ENCODE peak calls at places on chromosomes 7 and 10, in six cellular contexts. M is HepG2, C is H1, N is K562, F is GM12878, W is GM12891. X is an unnamed sample.
A peak's percentile ranks its signal among the peaks of the same experiment; 100 is the strongest.

GRCh38 chr7:152543801-152544200 is 108.0 kb upstream of the KMT2C start:
- DNase-seq in W (no peak), M (no peak), N (no peak), F (no peak), C (peak; percentile 56), X (no peak)

GRCh38 chr7:142436601-142437000 is 178.7 kb upstream of the PRSS58 start:
- DNase-seq in M (no peak), N (no peak), W (no peak), C (no peak), F (no peak), X (no peak)

GRCh38 chr7:69693042-69693441 is 94.8 kb downstream of the AUTS2 start:
- DNase-seq in W (no peak), F (no peak), N (no peak), M (no peak), C (no peak), X (no peak)

GRCh38 chr7:112088484-112089016 is 117.6 kb downstream of the DOCK4 start:
- DNase-seq in W (no peak), C (no peak), F (no peak), M (peak; percentile 39), N (no peak), X (no peak)

GRCh38 chr7:68684246-68684850 is 913.9 kb upstream of the AUTS2 start:
- DNase-seq in W (no peak), C (no peak), N (no peak), F (no peak), M (no peak), X (no peak)

GRCh38 chr7:380724-381210 is 90.8 kb downstream of the FOXL3 start:
- DNase-seq in N (no peak), M (no peak), F (no peak), W (no peak), C (no peak), X (no peak)

GRCh38 chr7:102096706-102097427 is 189.8 kb upstream of the SH2B2 start:
- DNase-seq in W (no peak), M (no peak), F (no peak), N (no peak), C (peak; percentile 33), X (no peak)

GRCh38 chr7:92056276-92056675 is 78.0 kb downstream of the CYP51A1 start:
- DNase-seq in F (no peak), M (no peak), W (no peak), C (no peak), N (no peak), X (no peak)

GRCh38 chr10:34078798-34079470 is 736.2 kb downstream of the PARD3 start:
- DNase-seq in F (no peak), C (no peak), N (no peak), W (no peak), M (no peak), X (no peak)

GRCh38 chr7:134693256-134693655 is 46.6 kb downstream of the BPGM start:
- DNase-seq in C (no peak), W (no peak), N (no peak), F (no peak), M (no peak), X (no peak)

GRCh38 chr7:111089822-111090426 is 1.0 kb upstream of the LRRN3 start:
- DNase-seq in M (peak; percentile 40), W (no peak), F (no peak), N (peak; percentile 72), C (no peak), X (no peak)

GRCh38 chr7:36526720-36527548 is 137.3 kb downstream of the ANLN start:
- DNase-seq in W (no peak), N (peak; percentile 18), F (peak; percentile 11), C (no peak), M (no peak), X (no peak)

GRCh38 chr10:78867555-78867939 is 201.2 kb upstream of the ZMIZ1 start:
- DNase-seq in W (no peak), N (no peak), F (no peak), M (no peak), C (peak; percentile 27), X (no peak)

GRCh38 chr10:112820320-112820719 is 129.7 kb upstream of the TCF7L2 start:
- DNase-seq in W (no peak), M (no peak), N (no peak), F (no peak), C (no peak), X (no peak)

GRCh38 chr7:24722386-24723177 is 34.7 kb downstream of the GSDME start:
- DNase-seq in C (peak; percentile 54), F (no peak), W (no peak), M (no peak), N (no peak), X (no peak)

GRCh38 chr10:100504101-100504500 is 15.6 kb downstream of the SEC31B start:
- DNase-seq in M (peak; percentile 13), C (no peak), F (no peak), W (no peak), N (no peak), X (no peak)
- TF ChIP-seq POLR2AphosphoS5 in M (no peak), C (no peak), F (no peak), W (no peak), N (no peak), X (no peak)

DNA sequence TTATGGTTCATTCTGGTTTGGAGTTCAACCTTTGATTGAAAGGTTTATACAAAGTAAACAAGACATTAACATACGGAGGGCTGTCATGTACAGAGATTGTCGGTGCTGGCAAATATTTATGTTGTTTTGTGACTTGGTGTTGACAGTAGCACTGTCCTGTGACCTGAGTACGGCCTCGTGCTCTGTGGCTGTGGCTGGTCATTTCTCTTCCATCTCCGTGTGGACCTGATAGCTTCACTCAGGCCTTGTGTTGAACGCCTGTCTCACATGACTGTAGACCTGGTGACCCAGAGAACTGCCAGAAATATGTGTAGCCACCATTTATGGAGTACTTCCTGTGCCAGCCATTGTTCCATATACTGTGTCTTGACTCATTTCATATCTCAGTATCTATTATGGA is 311.6 kb downstream of the CCDC3 start:
- DNase-seq in M (no peak), N (no peak), C (no peak), F (no peak), W (no peak), X (no peak)
- TF ChIP-seq TAF1 in M (no peak), N (no peak), C (no peak), F (no peak), W (no peak), X (no peak)

GRCh38 chr10:110872984-110873569 is 1.3 kb downstream of the PDCD4 start:
- DNase-seq in M (no peak), F (no peak), C (no peak), N (no peak), W (no peak), X (no peak)

GRCh38 chr10:110870823-110871235 is 899 bp upstream of the PDCD4 start:
- DNase-seq in F (no peak), C (no peak), M (no peak), W (no peak), N (no peak), X (no peak)

GRCh38 chr10:110871236-110872084 is at the start of gene PDCD4:
- DNase-seq in W (peak; percentile 58), C (peak; percentile 100), M (peak; percentile 94), F (peak; percentile 86), N (peak; percentile 93), X (peak; percentile 56)

GRCh38 chr10:110873951-110874350 is 2.2 kb downstream of the PDCD4 start:
- DNase-seq in M (no peak), W (no peak), F (no peak), C (no peak), N (no peak), X (no peak)

DNA sequence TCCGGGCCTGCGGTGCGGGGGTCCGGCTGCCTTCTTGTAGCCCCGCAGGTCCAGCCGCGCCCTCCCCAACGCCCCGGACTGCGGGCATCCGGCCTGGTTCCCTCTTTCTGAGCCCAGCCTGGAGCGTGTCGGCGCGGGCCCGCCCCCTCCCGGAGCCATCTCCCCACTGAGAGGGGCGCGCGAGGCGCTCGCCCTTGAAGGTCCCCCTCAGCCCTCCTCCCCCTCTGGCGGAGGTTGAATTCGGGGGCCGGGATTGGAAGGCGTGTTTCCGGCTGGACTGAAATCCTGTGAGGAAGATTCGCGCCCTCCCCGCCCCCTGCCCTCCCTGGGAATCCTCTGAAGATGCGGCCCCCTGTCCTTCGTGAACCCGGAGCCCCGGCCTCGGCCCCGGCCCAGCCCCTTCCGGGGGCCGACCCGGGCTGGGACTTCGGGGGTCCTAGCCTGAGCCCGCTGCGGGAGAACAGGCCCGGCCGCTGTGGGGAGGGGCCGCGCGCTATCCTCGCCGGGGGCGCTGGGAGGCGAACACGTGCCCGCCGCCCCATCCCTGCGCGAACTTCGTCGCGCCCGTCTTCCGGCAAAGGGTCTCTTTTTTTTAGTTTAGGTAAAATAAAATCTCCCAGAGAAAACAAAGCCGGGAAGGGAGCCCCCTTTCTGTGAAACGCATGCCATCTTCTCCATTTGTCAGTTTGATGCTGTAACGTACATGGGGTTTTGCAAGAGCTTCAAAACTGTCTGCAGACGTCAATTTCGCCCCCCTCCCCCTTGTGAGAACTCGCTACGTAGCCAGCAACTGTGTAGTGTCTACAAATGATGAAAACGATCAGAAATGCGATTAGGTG is 636 bp downstream of the PDCD4 start:
- DNase-seq in C (peak; percentile 82), F (no peak), M (peak; percentile 69), W (no peak), N (peak; percentile 50), X (no peak)
- TF ChIP-seq POLR2A in C (peak; percentile 65), F (peak; percentile 77), M (peak; percentile 48), W (peak; percentile 14), N (no peak), X (peak; percentile 37)

GRCh38 chr7:55964802-55965470 is 551 bp downstream of the NIPSNAP2 start:
- DNase-seq in N (no peak), W (peak; percentile 57), C (no peak), M (peak; percentile 72), F (no peak), X (peak; percentile 68)
- TF ChIP-seq POLR2AphosphoS5 in N (no peak), W (no peak), C (peak; percentile 69), M (peak; percentile 68), F (no peak), X (no peak)

GRCh38 chr10:1162481-1163203 is 106.5 kb downstream of the WDR37 start:
- DNase-seq in F (no peak), W (no peak), M (no peak), N (no peak), C (peak; percentile 41), X (no peak)
- TF ChIP-seq TAF1 in F (no peak), W (no peak), M (no peak), N (no peak), C (no peak), X (no peak)

GRCh38 chr7:98879989-98880337 is 1.6 kb downstream of the TRRAP start:
- DNase-seq in F (no peak), M (no peak), C (no peak), N (no peak), W (no peak), X (no peak)

GRCh38 chr7:98877146-98877545 is 1.2 kb upstream of the TRRAP start:
- DNase-seq in W (no peak), M (no peak), N (no peak), F (no peak), C (no peak), X (no peak)

GRCh38 chr7:98879198-98879988 is 1.1 kb downstream of the TRRAP start:
- DNase-seq in F (peak; percentile 32), M (peak; percentile 72), C (peak; percentile 50), W (peak; percentile 50), N (peak; percentile 42), X (no peak)

GRCh38 chr7:98877692-98878364 is 504 bp upstream of the TRRAP start:
- DNase-seq in F (no peak), M (no peak), N (no peak), W (no peak), C (no peak), X (no peak)

GRCh38 chr7:98878365-98879197 is at the start of gene TRRAP:
- DNase-seq in W (peak; percentile 85), F (no peak), M (peak; percentile 35), C (peak; percentile 90), N (peak; percentile 96), X (peak; percentile 76)
- TF ChIP-seq POLR2A in W (peak; percentile 60), F (peak; percentile 84), M (peak; percentile 69), C (peak; percentile 56), N (peak; percentile 85), X (peak; percentile 72)

X was measured in GM12892.